ENCODE peak calls at places on chromosomes 11 and 22, in five cellular contexts. One of them, this sample, is unnamed.

GRCh38 chr11:11998091-11998781 is 10.2 kb downstream of the DKK3 start:
- DNase-seq in cardiac fibroblast: peak; percentile 94
- DNase-seq in HFF-Myc: peak; percentile 66
- DNase-seq in nephron progenitor cell: no peak
- DNase-seq in GM13977: no peak
- DNase-seq in this sample: no peak

GRCh38 chr11:12056112-12056511 is 47.7 kb upstream of the DKK3 start:
- DNase-seq in cardiac fibroblast: no peak
- DNase-seq in HFF-Myc: no peak
- DNase-seq in nephron progenitor cell: no peak
- DNase-seq in GM13977: peak; percentile 1
- DNase-seq in this sample: no peak

GRCh38 chr22:37806409-37807338 is 1.1 kb upstream of the GCAT start:
- DNase-seq in cardiac fibroblast: peak; percentile 32
- DNase-seq in HFF-Myc: no peak
- DNase-seq in nephron progenitor cell: peak; percentile 39
- DNase-seq in GM13977: no peak
- DNase-seq in this sample: no peak

GRCh38 chr11:120182357-120182756 is 28.5 kb upstream of the OAF start:
- DNase-seq in cardiac fibroblast: no peak
- DNase-seq in HFF-Myc: no peak
- DNase-seq in nephron progenitor cell: no peak
- DNase-seq in GM13977: no peak
- DNase-seq in this sample: no peak

GRCh38 chr22:50222508-50222907 is 21.7 kb downstream of the SELENOO start:
- DNase-seq in cardiac fibroblast: no peak
- DNase-seq in HFF-Myc: no peak
- DNase-seq in nephron progenitor cell: no peak
- DNase-seq in GM13977: no peak
- DNase-seq in this sample: no peak

GRCh38 chr22:30602049-30602448 is 4.9 kb upstream of the TCN2 start:
- DNase-seq in cardiac fibroblast: peak; percentile 53
- DNase-seq in HFF-Myc: no peak
- DNase-seq in nephron progenitor cell: no peak
- DNase-seq in GM13977: no peak
- DNase-seq in this sample: no peak

GRCh38 chr11:76798202-76798581 is 15.0 kb downstream of the TSKU start:
- DNase-seq in cardiac fibroblast: no peak
- DNase-seq in HFF-Myc: no peak
- DNase-seq in nephron progenitor cell: no peak
- DNase-seq in GM13977: peak; percentile 23
- DNase-seq in this sample: no peak

GRCh38 chr11:16080688-16081388 is 275.5 kb downstream of the SOX6 start:
- DNase-seq in cardiac fibroblast: no peak
- DNase-seq in HFF-Myc: no peak
- DNase-seq in nephron progenitor cell: no peak
- DNase-seq in GM13977: no peak
- DNase-seq in this sample: no peak

GRCh38 chr11:125210112-125210511 is 45.6 kb downstream of the PKNOX2 start:
- DNase-seq in cardiac fibroblast: no peak
- DNase-seq in HFF-Myc: no peak
- DNase-seq in nephron progenitor cell: no peak
- DNase-seq in GM13977: no peak
- DNase-seq in this sample: no peak

GRCh38 chr11:68142028-68142412 is 20.8 kb upstream of the CHKA start:
- DNase-seq in cardiac fibroblast: no peak
- DNase-seq in HFF-Myc: no peak
- DNase-seq in nephron progenitor cell: no peak
- DNase-seq in GM13977: no peak
- DNase-seq in this sample: no peak

DNA sequence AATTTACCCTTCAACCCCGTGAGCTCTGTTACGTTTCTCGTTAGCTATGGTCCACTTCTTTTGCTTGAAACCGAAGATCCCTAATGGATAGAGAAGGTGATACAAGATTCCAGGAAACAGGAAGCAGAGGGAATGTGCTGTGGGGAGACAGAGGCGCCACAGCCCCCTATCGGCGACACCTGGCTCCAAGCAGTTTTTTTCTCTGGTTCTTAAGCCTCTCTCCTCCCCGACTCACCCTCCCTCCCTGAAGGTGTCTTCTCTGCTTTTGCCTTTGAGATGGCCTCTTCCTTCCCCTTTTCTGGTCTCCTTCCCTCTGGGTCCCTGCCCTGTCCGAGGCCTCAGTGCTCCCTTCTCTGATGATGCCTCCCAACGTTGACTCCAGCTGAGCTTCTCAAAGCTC is 14.2 kb upstream of the APOBEC3A start:
- DNase-seq in cardiac fibroblast: no peak
- DNase-seq in HFF-Myc: no peak
- DNase-seq in nephron progenitor cell: no peak
- DNase-seq in GM13977: no peak
- DNase-seq in this sample: no peak
- TF ChIP-seq CTCF in cardiac fibroblast: no peak
- TF ChIP-seq CTCF in HFF-Myc: no peak
- TF ChIP-seq CTCF in nephron progenitor cell: no peak
- TF ChIP-seq CTCF in GM13977: no peak
- TF ChIP-seq CTCF in this sample: no peak

GRCh38 chr11:117195761-117196160 is 3.4 kb upstream of the TAGLN start:
- DNase-seq in cardiac fibroblast: no peak
- DNase-seq in HFF-Myc: no peak
- DNase-seq in nephron progenitor cell: no peak
- DNase-seq in GM13977: no peak
- DNase-seq in this sample: no peak

GRCh38 chr11:117199061-117199915 is at the start of gene TAGLN:
- DNase-seq in cardiac fibroblast: peak; percentile 96
- DNase-seq in HFF-Myc: no peak
- DNase-seq in nephron progenitor cell: peak; percentile 60
- DNase-seq in GM13977: no peak
- DNase-seq in this sample: no peak

GRCh38 chr11:117197006-117197405 is 2.2 kb upstream of the TAGLN start:
- DNase-seq in cardiac fibroblast: no peak
- DNase-seq in HFF-Myc: no peak
- DNase-seq in nephron progenitor cell: no peak
- DNase-seq in GM13977: no peak
- DNase-seq in this sample: no peak

GRCh38 chr11:117198613-117199012 is 557 bp upstream of the TAGLN start:
- DNase-seq in cardiac fibroblast: no peak
- DNase-seq in HFF-Myc: no peak
- DNase-seq in nephron progenitor cell: no peak
- DNase-seq in GM13977: no peak
- DNase-seq in this sample: no peak

GRCh38 chr11:117197516-117198456 is 1.4 kb upstream of the TAGLN start:
- DNase-seq in cardiac fibroblast: peak; percentile 57
- DNase-seq in HFF-Myc: no peak
- DNase-seq in nephron progenitor cell: peak; percentile 65
- DNase-seq in GM13977: no peak
- DNase-seq in this sample: no peak
- TF ChIP-seq CTCF in cardiac fibroblast: peak; percentile 75
- TF ChIP-seq CTCF in HFF-Myc: peak; percentile 56
- TF ChIP-seq CTCF in nephron progenitor cell: peak; percentile 59
- TF ChIP-seq CTCF in GM13977: peak; percentile 32
- TF ChIP-seq CTCF in this sample: no peak

GRCh38 chr11:73295259-73295995 is 12.6 kb upstream of the ARHGEF17 start:
- DNase-seq in cardiac fibroblast: peak; percentile 88
- DNase-seq in HFF-Myc: peak; percentile 58
- DNase-seq in nephron progenitor cell: peak; percentile 90
- DNase-seq in GM13977: peak; percentile 82
- DNase-seq in this sample: peak; percentile 84
- TF ChIP-seq CTCF in cardiac fibroblast: peak; percentile 97
- TF ChIP-seq CTCF in HFF-Myc: peak; percentile 99
- TF ChIP-seq CTCF in nephron progenitor cell: peak; percentile 93
- TF ChIP-seq CTCF in GM13977: peak; percentile 98
- TF ChIP-seq CTCF in this sample: peak; percentile 97

GRCh38 chr11:104000798-104001197 is 35.6 kb upstream of the DDI1 start:
- DNase-seq in cardiac fibroblast: peak; percentile 23
- DNase-seq in HFF-Myc: no peak
- DNase-seq in nephron progenitor cell: no peak
- DNase-seq in GM13977: no peak
- DNase-seq in this sample: no peak

GRCh38 chr11:103998826-103999390 is 37.5 kb upstream of the DDI1 start:
- DNase-seq in cardiac fibroblast: no peak
- DNase-seq in HFF-Myc: no peak
- DNase-seq in nephron progenitor cell: no peak
- DNase-seq in GM13977: no peak
- DNase-seq in this sample: no peak

GRCh38 chr11:104005234-104005855 is 31.1 kb upstream of the DDI1 start:
- DNase-seq in cardiac fibroblast: no peak
- DNase-seq in HFF-Myc: no peak
- DNase-seq in nephron progenitor cell: no peak
- DNase-seq in GM13977: no peak
- DNase-seq in this sample: no peak

GRCh38 chr11:104001474-104001873 is 35.0 kb upstream of the DDI1 start:
- DNase-seq in cardiac fibroblast: peak; percentile 43
- DNase-seq in HFF-Myc: no peak
- DNase-seq in nephron progenitor cell: no peak
- DNase-seq in GM13977: no peak
- DNase-seq in this sample: no peak

DNA sequence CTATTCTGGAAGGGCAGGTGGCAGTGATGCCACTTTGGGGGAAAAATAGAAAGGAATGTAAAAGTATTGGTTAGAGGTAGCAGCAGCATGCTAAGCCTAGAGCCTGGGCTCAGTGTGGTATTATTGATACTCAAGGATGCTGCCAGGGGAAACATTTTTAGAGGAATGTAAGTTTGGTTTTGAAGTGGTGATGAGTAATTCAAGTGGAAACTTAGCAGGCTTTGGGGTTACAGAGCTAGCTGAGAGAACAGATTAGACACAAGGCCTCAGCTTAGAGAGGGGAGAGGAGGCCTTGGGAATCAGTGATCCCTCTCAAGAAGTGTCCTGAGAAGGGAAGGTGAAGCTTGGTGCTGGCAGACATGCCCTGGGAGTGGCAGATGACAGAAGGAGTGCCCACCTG is 32.9 kb upstream of the DDI1 start:
- DNase-seq in cardiac fibroblast: peak; percentile 10
- DNase-seq in HFF-Myc: no peak
- DNase-seq in nephron progenitor cell: no peak
- DNase-seq in GM13977: no peak
- DNase-seq in this sample: no peak
- TF ChIP-seq CTCF in cardiac fibroblast: no peak
- TF ChIP-seq CTCF in HFF-Myc: no peak
- TF ChIP-seq CTCF in nephron progenitor cell: no peak
- TF ChIP-seq CTCF in GM13977: no peak
- TF ChIP-seq CTCF in this sample: no peak

This sample was measured in GM20000.